ENCODE peak calls at places on chromosomes 2 and 18, in ten cellular contexts. U, E, X, V, C, L, N, S, K and F are unnamed samples.

GRCh38 chr2:21981127-21981526 is 857.4 kb downstream of the TDRD15 start:
- DNase-seq in U (no peak), E (no peak), X (no peak), V (no peak), C (no peak), L (no peak), N (no peak), S (no peak), K (no peak), F (no peak)

GRCh38 chr18:59899298-59900221 is at the start of gene PMAIP1:
- DNase-seq in U (peak), E (peak), X (peak), V (peak), C (peak), L (peak), N (peak), S (peak), K (peak), F (peak)

GRCh38 chr2:98541906-98542305 is 66.4 kb downstream of the COA5 start:
- DNase-seq in U (peak), E (no peak), X (no peak), V (no peak), C (no peak), L (no peak), N (no peak), S (no peak), K (no peak), F (no peak)

GRCh38 chr18:9244376-9244775 is 90.2 kb upstream of the TWSG1 start:
- DNase-seq in U (no peak), E (no peak), X (no peak), V (no peak), C (no peak), L (no peak), N (no peak), S (no peak), K (no peak), F (no peak)

GRCh38 chr2:190782264-190782663 is 98.4 kb upstream of the GLS start:
- DNase-seq in U (no peak), E (no peak), X (no peak), V (no peak), C (no peak), L (no peak), N (no peak), S (no peak), K (no peak), F (no peak)

GRCh38 chr2:47239119-47239969 is 84.2 kb upstream of the STPG4 start:
- DNase-seq in U (no peak), E (no peak), X (no peak), V (no peak), C (no peak), L (no peak), N (no peak), S (no peak), K (no peak), F (no peak)

GRCh38 chr2:174740718-174741117 is 23.6 kb downstream of the CHRNA1 start:
- DNase-seq in U (no peak), E (no peak), X (no peak), V (no peak), C (no peak), L (no peak), N (no peak), S (no peak), K (no peak), F (no peak)

GRCh38 chr2:27730980-27731691 is 40.4 kb upstream of the MRPL33 start:
- DNase-seq in U (no peak), E (no peak), X (no peak), V (no peak), C (no peak), L (no peak), N (no peak), S (no peak), K (no peak), F (no peak)

GRCh38 chr2:220789961-220790360 is 782.1 kb downstream of the EPHA4 start:
- DNase-seq in U (no peak), E (no peak), X (no peak), V (no peak), C (no peak), L (no peak), N (no peak), S (no peak), K (no peak), F (no peak)

GRCh38 chr2:12715878-12716249 is 872 bp upstream of the TRIB2 start:
- DNase-seq in U (peak), E (peak), X (peak), V (peak), C (peak), L (peak), N (peak), S (peak), K (peak), F (peak)

GRCh38 chr2:147844691-147845607 is at the start of gene ACVR2A:
- DNase-seq in U (peak), E (peak), X (no peak), V (peak), C (peak), L (peak), N (peak), S (peak), K (peak), F (peak)

GRCh38 chr2:43486604-43487003 is 109.2 kb downstream of the THADA start:
- DNase-seq in U (no peak), E (no peak), X (no peak), V (no peak), C (no peak), L (no peak), N (no peak), S (no peak), K (no peak), F (peak)

GRCh38 chr18:5051207-5051606 is 145.8 kb downstream of the AKAIN1 start:
- DNase-seq in U (no peak), E (no peak), X (no peak), V (no peak), C (no peak), L (no peak), N (no peak), S (no peak), K (no peak), F (no peak)

GRCh38 chr2:162013514-162014205 is 60.4 kb downstream of the DPP4 start:
- DNase-seq in U (no peak), E (no peak), X (no peak), V (no peak), C (no peak), L (no peak), N (no peak), S (no peak), K (no peak), F (no peak)

GRCh38 chr2:212327171-212327809 is 211.3 kb downstream of the ERBB4 start:
- DNase-seq in U (no peak), E (no peak), X (no peak), V (no peak), C (peak), L (no peak), N (no peak), S (no peak), K (no peak), F (no peak)

GRCh38 chr2:82344670-82345069 is 2040.1 kb upstream of the LRRTM1 start:
- DNase-seq in U (no peak), E (no peak), X (no peak), V (no peak), C (peak), L (no peak), N (no peak), S (no peak), K (no peak), F (no peak)

GRCh38 chr18:80202264-80202998 is 44.9 kb downstream of the PARD6G start:
- DNase-seq in U (no peak), E (no peak), X (no peak), V (no peak), C (no peak), L (no peak), N (no peak), S (no peak), K (no peak), F (no peak)

GRCh38 chr2:200702646-200703118 is 109.0 kb upstream of the BZW1 start:
- DNase-seq in U (no peak), E (no peak), X (no peak), V (no peak), C (peak), L (no peak), N (no peak), S (no peak), K (no peak), F (no peak)

GRCh38 chr2:187198136-187198535 is 249.9 kb downstream of the CALCRL start:
- DNase-seq in U (no peak), E (no peak), X (no peak), V (no peak), C (no peak), L (no peak), N (no peak), S (no peak), K (no peak), F (no peak)

GRCh38 chr18:9468998-9469397 is 6.3 kb upstream of the RALBP1 start:
- DNase-seq in U (no peak), E (no peak), X (no peak), V (no peak), C (no peak), L (no peak), N (no peak), S (no peak), K (no peak), F (no peak)

GRCh38 chr2:54325148-54325547 is 69.1 kb upstream of the TSPYL6 start:
- DNase-seq in U (no peak), E (no peak), X (no peak), V (no peak), C (no peak), L (no peak), N (no peak), S (no peak), K (no peak), F (no peak)

GRCh38 chr2:230412369-230412706 is 3.7 kb upstream of the SP100 start:
- DNase-seq in U (no peak), E (no peak), X (no peak), V (no peak), C (no peak), L (no peak), N (no peak), S (no peak), K (no peak), F (no peak)

GRCh38 chr18:8177330-8178016 is 431.8 kb upstream of the RAB12 start:
- DNase-seq in U (no peak), E (no peak), X (no peak), V (no peak), C (peak), L (no peak), N (no peak), S (no peak), K (no peak), F (peak)

GRCh38 chr2:237408280-237408679 is 5.7 kb downstream of the COL6A3 start:
- DNase-seq in U (no peak), E (no peak), X (peak), V (no peak), C (no peak), L (no peak), N (no peak), S (no peak), K (no peak), F (no peak)

GRCh38 chr18:63132819-63133200 is 186.8 kb downstream of the BCL2 start:
- DNase-seq in U (no peak), E (no peak), X (no peak), V (peak), C (no peak), L (no peak), N (peak), S (no peak), K (no peak), F (no peak)

GRCh38 chr2:237459741-237460174 is 27.3 kb upstream of the MLPH start:
- DNase-seq in U (no peak), E (no peak), X (no peak), V (no peak), C (no peak), L (no peak), N (no peak), S (no peak), K (no peak), F (no peak)

DNA sequence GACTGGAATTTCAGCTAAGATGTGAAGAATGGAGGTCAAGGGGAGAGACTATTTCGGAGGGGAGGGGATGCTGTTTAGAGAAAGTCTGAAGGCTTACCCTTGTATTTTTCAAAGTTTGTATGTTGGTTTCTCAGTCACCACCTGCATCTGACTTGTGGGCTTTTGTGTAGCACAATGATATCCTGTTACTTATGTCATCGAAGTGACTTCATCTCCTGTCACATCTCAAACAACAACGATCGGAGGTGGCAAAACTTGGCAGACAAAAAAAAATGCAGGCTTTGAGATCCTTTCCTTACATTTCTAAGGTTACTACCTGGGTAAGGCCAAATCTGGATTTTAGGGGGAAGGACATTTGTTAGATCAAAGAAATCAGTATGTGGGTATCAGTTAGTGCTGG is 11.7 kb upstream of the CXCR4 start:
- DNase-seq in U (no peak), E (no peak), X (no peak), V (no peak), C (no peak), L (no peak), N (no peak), S (no peak), K (no peak), F (no peak)
- H3K4me3 ChIP-seq in U (no peak), E (no peak), X (no peak), V (no peak), C (no peak), L (no peak), N (no peak), S (no peak), K (no peak), F (no peak)

GRCh38 chr18:50850307-50850706 is 28.6 kb upstream of the ME2 start:
- DNase-seq in U (no peak), E (no peak), X (no peak), V (no peak), C (no peak), L (no peak), N (no peak), S (no peak), K (no peak), F (no peak)

GRCh38 chr18:50855976-50856772 is 22.7 kb upstream of the ME2 start:
- DNase-seq in U (no peak), E (no peak), X (no peak), V (no peak), C (no peak), L (no peak), N (no peak), S (no peak), K (no peak), F (no peak)

GRCh38 chr18:50849448-50849847 is 29.5 kb upstream of the ME2 start:
- DNase-seq in U (no peak), E (no peak), X (no peak), V (no peak), C (no peak), L (no peak), N (no peak), S (no peak), K (no peak), F (no peak)

GRCh38 chr18:50857694-50858093 is 21.2 kb upstream of the ME2 start:
- DNase-seq in U (no peak), E (no peak), X (no peak), V (no peak), C (no peak), L (no peak), N (no peak), S (no peak), K (no peak), F (no peak)

GRCh38 chr18:50853863-50854271 is 25.1 kb upstream of the ME2 start:
- DNase-seq in U (no peak), E (no peak), X (no peak), V (peak), C (peak), L (no peak), N (no peak), S (peak), K (peak), F (peak)
- H3K27ac ChIP-seq in U (peak), E (no peak), X (no peak), V (peak), C (no peak), L (no peak), N (peak), S (no peak), K (peak), F (peak)

GRCh38 chr18:40489301-40489700 is 1465.7 kb upstream of the PIK3C3 start:
- DNase-seq in U (no peak), E (no peak), X (no peak), V (no peak), C (no peak), L (no peak), N (no peak), S (no peak), K (no peak), F (no peak)
- H3K4me3 ChIP-seq in U (no peak), E (no peak), X (no peak), V (no peak), C (no peak), L (no peak), N (no peak), S (no peak), K (no peak), F (no peak)

GRCh38 chr2:36566887-36567286 is 31.1 kb downstream of the FEZ2 start:
- DNase-seq in U (no peak), E (no peak), X (no peak), V (no peak), C (no peak), L (no peak), N (no peak), S (no peak), K (no peak), F (no peak)
- H3K27ac ChIP-seq in U (no peak), E (no peak), X (no peak), V (no peak), C (no peak), L (no peak), N (no peak), S (no peak), K (peak), F (no peak)

GRCh38 chr18:66156946-66157687 is 406.3 kb downstream of the CDH7 start:
- DNase-seq in U (no peak), E (no peak), X (no peak), V (no peak), C (no peak), L (no peak), N (no peak), S (no peak), K (no peak), F (no peak)
- H3K4me3 ChIP-seq in U (no peak), E (no peak), X (no peak), V (no peak), C (no peak), L (no peak), N (no peak), S (no peak), K (no peak), F (no peak)